ENCODE peak calls at places on chromosome 4, in eight cellular contexts. R, Z, U, Q, I, D, F and C are unnamed samples.

GRCh38 chr4:8277356-8278008 is 7.9 kb downstream of the HTRA3 start:
- DNase-seq in R (no peak), Z (no peak), U (no peak), Q (no peak), I (no peak), D (no peak), F (no peak), C (no peak)

GRCh38 chr4:122602277-122603142 is 18.4 kb downstream of the IL21 start:
- DNase-seq in R (peak), Z (no peak), U (no peak), Q (no peak), I (no peak), D (peak), F (peak), C (no peak)

GRCh38 chr4:110348711-110349383 is 127.1 kb upstream of the ENPEP start:
- DNase-seq in R (no peak), Z (no peak), U (no peak), Q (no peak), I (no peak), D (no peak), F (no peak), C (no peak)

GRCh38 chr4:83112678-83113428 is 1.7 kb downstream of the PLAC8 start:
- DNase-seq in R (peak), Z (no peak), U (no peak), Q (no peak), I (no peak), D (no peak), F (no peak), C (no peak)

GRCh38 chr4:658681-659667 is 15.1 kb downstream of the ATP5ME start:
- DNase-seq in R (no peak), Z (no peak), U (no peak), Q (no peak), I (no peak), D (no peak), F (no peak), C (no peak)

GRCh38 chr4:8560265-8561047 is 19.7 kb upstream of the GPR78 start:
- DNase-seq in R (peak), Z (no peak), U (no peak), Q (no peak), I (no peak), D (peak), F (no peak), C (peak)

GRCh38 chr4:8322794-8323704 is 53.5 kb downstream of the HTRA3 start:
- DNase-seq in R (no peak), Z (no peak), U (no peak), Q (no peak), I (no peak), D (peak), F (no peak), C (no peak)

GRCh38 chr4:182206266-182206665 is 36.9 kb upstream of the TENM3 start:
- DNase-seq in R (no peak), Z (no peak), U (no peak), Q (no peak), I (no peak), D (peak), F (no peak), C (no peak)

GRCh38 chr4:24979554-24979953 is 51.2 kb downstream of the LGI2 start:
- DNase-seq in R (peak), Z (no peak), U (no peak), Q (no peak), I (no peak), D (no peak), F (no peak), C (no peak)

GRCh38 chr4:120555058-120555457 is 367.5 kb downstream of the PRDM5 start:
- DNase-seq in R (no peak), Z (no peak), U (no peak), Q (no peak), I (no peak), D (no peak), F (no peak), C (no peak)

GRCh38 chr4:43456383-43456782 is 563.9 kb downstream of the GRXCR1 start:
- DNase-seq in R (peak), Z (no peak), U (no peak), Q (no peak), I (no peak), D (no peak), F (no peak), C (no peak)

GRCh38 chr4:150283689-150284088 is 205.4 kb downstream of the DCLK2 start:
- DNase-seq in R (peak), Z (no peak), U (no peak), Q (no peak), I (no peak), D (no peak), F (no peak), C (no peak)

GRCh38 chr4:61995717-61996337 is 795.7 kb downstream of the ADGRL3 start:
- DNase-seq in R (no peak), Z (no peak), U (no peak), Q (no peak), I (no peak), D (no peak), F (no peak), C (no peak)

GRCh38 chr4:5371415-5372190 is 320.3 kb downstream of the STK32B start:
- DNase-seq in R (no peak), Z (no peak), U (no peak), Q (peak), I (no peak), D (no peak), F (no peak), C (peak)

GRCh38 chr4:6227412-6228157 is 27.2 kb upstream of the JAKMIP1 start:
- DNase-seq in R (no peak), Z (no peak), U (no peak), Q (no peak), I (no peak), D (no peak), F (no peak), C (no peak)

GRCh38 chr4:38003628-38004027 is 43.4 kb downstream of the PTTG2 start:
- DNase-seq in R (no peak), Z (no peak), U (no peak), Q (no peak), I (no peak), D (no peak), F (no peak), C (no peak)

GRCh38 chr4:46506876-46507275 is 116.9 kb upstream of the GABRA2 start:
- DNase-seq in R (peak), Z (no peak), U (no peak), Q (no peak), I (no peak), D (no peak), F (no peak), C (no peak)

GRCh38 chr4:108833041-108833440 is 70.2 kb upstream of the ETNPPL start:
- DNase-seq in R (no peak), Z (no peak), U (no peak), Q (no peak), I (no peak), D (no peak), F (no peak), C (no peak)

GRCh38 chr4:130210871-130211270 is 1114.9 kb downstream of the C4orf33 start:
- DNase-seq in R (peak), Z (no peak), U (no peak), Q (no peak), I (no peak), D (no peak), F (no peak), C (no peak)

GRCh38 chr4:33149658-33150057 is 2429.5 kb downstream of the PCDH7 start:
- DNase-seq in R (no peak), Z (no peak), U (no peak), Q (no peak), I (no peak), D (no peak), F (no peak), C (no peak)

GRCh38 chr4:8871417-8872401 is at the start of gene HMX1:
- DNase-seq in R (peak), Z (no peak), U (no peak), Q (no peak), I (no peak), D (peak), F (peak), C (peak)

GRCh38 chr4:73417973-73418372 is 13.9 kb downstream of the ALB start:
- DNase-seq in R (peak), Z (no peak), U (no peak), Q (no peak), I (no peak), D (peak), F (no peak), C (no peak)